ENCODE peak calls at places on chromosomes 3 and 15, in four cellular contexts. M, E, B and H are unnamed samples.

GRCh38 chr15:37061996-37062395 is 38.4 kb downstream of the MEIS2 start:
- DNase-seq in B (no peak), E (no peak), M (no peak), H (no peak)

GRCh38 chr3:46119709-46120498 is 88.2 kb downstream of the CCR1 start:
- DNase-seq in E (no peak), B (no peak), M (no peak), H (no peak)

GRCh38 chr3:141302364-141303141 is 65.8 kb upstream of the ZBTB38 start:
- DNase-seq in M (no peak), B (no peak), E (peak), H (no peak)

GRCh38 chr3:129597087-129597791 is 9.2 kb downstream of the PLXND1 start:
- DNase-seq in M (peak), B (no peak), E (peak), H (no peak)

GRCh38 chr3:78116874-78117273 is 1077.0 kb downstream of the ROBO2 start:
- DNase-seq in E (peak), M (no peak), B (no peak), H (no peak)

GRCh38 chr3:188854395-188855149 is 317.2 kb upstream of the TPRG1 start:
- DNase-seq in B (no peak), E (peak), M (no peak), H (no peak)

GRCh38 chr15:89808160-89808870 is 6.3 kb downstream of the ANPEP start:
- DNase-seq in M (no peak), B (peak), E (no peak), H (no peak)

GRCh38 chr3:76051145-76051544 is 265.8 kb upstream of the ZNF717 start:
- DNase-seq in B (no peak), E (no peak), M (no peak), H (no peak)

GRCh38 chr3:8491246-8491645 is 10.4 kb upstream of the LMCD1 start:
- DNase-seq in B (no peak), M (no peak), E (no peak), H (no peak)

GRCh38 chr3:128967748-128968147 is 26.1 kb downstream of the CFAP92 start:
- DNase-seq in B (no peak), E (no peak), M (no peak), H (no peak)

GRCh38 chr3:58924581-58924980 is 125.2 kb downstream of the CFAP20DC start:
- DNase-seq in E (no peak), M (no peak), B (no peak), H (no peak)

GRCh38 chr3:74614133-74614967 is at the start of gene CNTN3:
- DNase-seq in E (peak), M (peak), B (peak), H (peak)

GRCh38 chr3:191783039-191783438 is 322.1 kb downstream of the PYDC2 start:
- DNase-seq in B (no peak), M (no peak), E (no peak), H (no peak)

GRCh38 chr3:150495563-150496168 is 50.6 kb downstream of the SERP1 start:
- DNase-seq in E (peak), B (no peak), M (no peak), H (no peak)

GRCh38 chr15:25056484-25057429 is 102.0 kb downstream of the SNRPN start:
- DNase-seq in E (no peak), B (peak), M (no peak), H (no peak)

GRCh38 chr3:19365471-19365870 is 217.2 kb downstream of the KCNH8 start:
- DNase-seq in B (no peak), E (no peak), M (no peak), H (no peak)

GRCh38 chr3:195097331-195098255 is 173.4 kb downstream of the XXYLT1 start:
- DNase-seq in B (peak), E (no peak), M (peak), H (no peak)

GRCh38 chr3:42814914-42815507 is 5.8 kb downstream of the ACKR2 start:
- DNase-seq in M (no peak), E (no peak), B (no peak), H (no peak)

GRCh38 chr15:65217526-65218482 is 6.5 kb upstream of the CILP start:
- DNase-seq in B (no peak), E (no peak), M (no peak), H (no peak)

GRCh38 chr3:100209948-100210776 is 50.6 kb upstream of the TBC1D23 start:
- DNase-seq in M (no peak), B (no peak), E (peak), H (no peak)

GRCh38 chr3:36461588-36461987 is 81.3 kb downstream of the STAC start:
- DNase-seq in E (no peak), B (no peak), M (no peak), H (no peak)

GRCh38 chr3:153856932-153857331 is 264.3 kb upstream of the ARHGEF26 start:
- DNase-seq in E (no peak), M (no peak), B (no peak), H (no peak)

GRCh38 chr3:27721717-27722564 is at the start of gene EOMES:
- DNase-seq in E (peak), B (peak), M (no peak), H (no peak)

GRCh38 chr3:124497487-124497886 is 232.8 kb upstream of the UMPS start:
- DNase-seq in B (no peak), E (no peak), M (no peak), H (no peak)

GRCh38 chr15:22827125-22827524 is 11.3 kb upstream of the NIPA2 start:
- DNase-seq in M (no peak), B (no peak), E (no peak), H (no peak)

GRCh38 chr15:56341201-56341600 is 24.0 kb upstream of the TEX9 start:
- DNase-seq in E (no peak), M (no peak), B (no peak), H (no peak)

GRCh38 chr3:10116138-10116460 is 624 bp downstream of the BRK1 start:
- DNase-seq in E (peak), M (no peak), B (no peak), H (no peak)

GRCh38 chr3:14224895-14225294 is 46.3 kb downstream of the LSM3 start:
- DNase-seq in M (no peak), B (no peak), E (peak), H (no peak)

GRCh38 chr15:100818927-100819326 is 60.7 kb upstream of the ALDH1A3 start:
- DNase-seq in E (peak), B (no peak), M (no peak), H (no peak)

GRCh38 chr15:83515171-83515570 is 68.0 kb downstream of the SH3GL3 start:
- DNase-seq in M (no peak), B (no peak), E (no peak), H (no peak)

GRCh38 chr3:20930034-20930433 is 744.0 kb upstream of the SGO1 start:
- DNase-seq in E (peak), B (no peak), M (no peak), H (no peak)

GRCh38 chr3:69204315-69204957 is 82.0 kb upstream of the LMOD3 start:
- DNase-seq in E (no peak), B (no peak), M (no peak), H (no peak)

GRCh38 chr15:98138910-98139309 is 178.4 kb downstream of the ARRDC4 start:
- DNase-seq in E (no peak), B (no peak), M (no peak), H (no peak)

GRCh38 chr15:101121511-101122090 is 130.2 kb downstream of the CHSY1 start:
- DNase-seq in M (peak), E (peak), B (peak), H (peak)

GRCh38 chr15:26590673-26591072 is 182.2 kb downstream of the GABRB3 start:
- DNase-seq in E (no peak), M (no peak), B (no peak), H (no peak)

GRCh38 chr3:113532698-113533533 is 561 bp downstream of the SIDT1 start:
- DNase-seq in B (peak), M (no peak), E (peak), H (no peak)

GRCh38 chr15:73319460-73320245 is 49.1 kb downstream of the HCN4 start:
- DNase-seq in E (no peak), B (peak), M (no peak), H (peak)

GRCh38 chr3:136957751-136958288 is at the start of gene IL20RB:
- DNase-seq in M (no peak), E (peak), B (no peak), H (no peak)

GRCh38 chr15:88651293-88651692 is 12.5 kb downstream of the ISG20 start:
- DNase-seq in B (no peak), M (no peak), E (no peak), H (peak)

GRCh38 chr15:90004252-90004651 is 3.1 kb downstream of the ZNF710 start:
- DNase-seq in B (no peak), E (peak), M (no peak), H (no peak)

DNA sequence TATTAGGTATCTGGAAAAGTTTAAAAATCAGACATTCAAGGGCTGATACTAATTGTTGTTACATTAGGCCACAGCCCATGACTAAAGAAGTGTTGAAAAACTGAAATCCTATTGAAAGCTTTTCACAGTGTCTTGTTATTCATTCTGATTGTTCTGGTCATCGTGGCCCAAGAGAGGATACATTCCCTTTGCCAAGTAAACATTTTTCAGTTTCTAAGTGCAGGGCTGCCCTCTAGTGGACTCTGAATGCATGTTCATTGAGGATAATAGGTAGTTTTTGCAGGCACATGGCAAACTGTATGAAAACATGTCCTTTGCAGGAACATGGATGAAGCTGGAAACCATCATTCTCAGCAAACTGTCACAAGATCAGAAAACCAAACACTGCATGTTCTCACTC is 181.1 kb downstream of the MYRIP start:
- DNase-seq in E (peak), B (no peak), M (no peak), H (no peak)
- TF ChIP-seq CTCF in E (peak), B (peak), M (peak), H (no peak)

GRCh38 chr15:43133429-43134156 is at the start of gene TMEM62:
- DNase-seq in M (peak), B (peak), E (peak), H (peak)
- TF ChIP-seq CTCF in M (no peak), B (peak), E (no peak), H (no peak)

DNA sequence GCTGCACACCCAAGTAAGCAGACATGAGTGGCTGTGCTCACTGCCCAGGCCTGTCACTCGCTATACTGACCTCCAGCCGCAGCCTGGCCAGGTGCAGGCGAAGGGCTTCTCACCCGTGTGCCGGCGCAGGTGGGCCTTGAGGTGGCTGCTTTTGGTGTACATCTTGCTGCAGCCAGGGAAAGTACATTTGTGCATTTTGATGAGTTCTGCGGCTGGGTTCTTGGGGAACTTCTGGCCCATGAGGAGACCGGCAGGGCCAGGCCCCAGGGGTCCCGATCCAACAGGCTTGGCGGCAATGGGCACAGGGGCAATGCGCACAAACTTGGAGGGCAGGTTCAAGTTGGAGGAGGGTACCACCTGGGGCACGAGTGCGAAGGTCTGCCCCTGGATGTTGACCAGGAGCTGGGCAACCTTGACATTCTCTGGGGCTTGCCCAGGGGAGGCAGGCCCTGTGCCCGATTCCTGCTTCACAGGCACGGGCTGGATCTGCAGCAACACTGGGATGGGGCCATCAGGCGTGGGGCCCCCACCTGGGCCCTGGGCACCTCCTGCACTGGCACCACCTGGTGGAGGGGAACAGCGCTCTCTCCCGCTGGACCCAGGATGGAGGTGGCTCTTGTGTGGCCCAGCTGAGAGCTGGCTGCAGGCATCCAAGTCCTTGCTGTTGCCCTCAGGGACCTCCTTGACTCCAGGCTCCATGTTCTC is 5.3 kb downstream of the KLF15 start:
- DNase-seq in B (peak), M (no peak), E (no peak), H (peak)
- TF ChIP-seq CTCF in B (no peak), M (peak), E (no peak), H (no peak)

GRCh38 chr15:67824900-67825879 is at the start of gene SKOR1:
- DNase-seq in E (peak), M (no peak), B (peak), H (peak)
- TF ChIP-seq CTCF in E (no peak), M (no peak), B (no peak), H (no peak)